ENCODE peak calls at places on chromosome 19, in six cellular contexts. K, D, Y, M, L and A are unnamed samples.
A peak's percentile ranks its signal among the peaks of the same experiment; 100 is the strongest.

GRCh38 chr19:35118268-35119026 is 2.8 kb downstream of the FXYD3 start:
- DNase-seq in D (peak; percentile 66), L (no peak), K (no peak), M (peak; percentile 83), Y (no peak), A (no peak)

GRCh38 chr19:492091-492531 is 4.2 kb upstream of the MADCAM1 start:
- DNase-seq in Y (no peak), D (no peak), M (no peak), K (no peak), L (no peak), A (no peak)

GRCh38 chr19:12695090-12695489 is 1.3 kb downstream of the FBXW9 start:
- DNase-seq in M (no peak), L (no peak), D (no peak), K (no peak), Y (no peak), A (no peak)

GRCh38 chr19:23075031-23075733 is 41.6 kb upstream of the ZNF730 start:
- DNase-seq in D (peak; percentile 19), L (peak; percentile 41), K (peak; percentile 20), Y (no peak), M (peak; percentile 61), A (peak; percentile 67)

GRCh38 chr19:41939861-41940442 is 11.7 kb upstream of the ERFL start:
- DNase-seq in M (no peak), K (no peak), D (peak; percentile 62), L (no peak), Y (no peak), A (no peak)

GRCh38 chr19:5806133-5806489 is 1.2 kb downstream of the NRTN start:
- DNase-seq in Y (no peak), L (no peak), K (no peak), D (no peak), M (no peak), A (no peak)

GRCh38 chr19:567296-567900 is 5.0 kb upstream of the BSG start:
- DNase-seq in Y (no peak), M (no peak), L (no peak), D (no peak), K (no peak), A (no peak)

GRCh38 chr19:32870981-32871451 is 1.4 kb upstream of the SLC7A9 start:
- DNase-seq in K (no peak), L (no peak), M (no peak), D (no peak), Y (no peak), A (no peak)

GRCh38 chr19:12913011-12913561 is 6.0 kb downstream of the SYCE2 start:
- DNase-seq in K (peak; percentile 64), M (no peak), Y (peak; percentile 60), L (peak; percentile 31), D (peak; percentile 66), A (peak; percentile 78)

GRCh38 chr19:35262101-35262761 is 6.5 kb upstream of the USF2 start:
- DNase-seq in M (no peak), K (peak; percentile 57), D (peak; percentile 6), L (no peak), Y (no peak), A (peak; percentile 58)

GRCh38 chr19:46435009-46435408 is 6.3 kb upstream of the PNMA8C start:
- DNase-seq in K (no peak), D (no peak), M (no peak), Y (no peak), L (no peak), A (no peak)

GRCh38 chr19:4501005-4501591 is 17.2 kb downstream of the PLIN4 start:
- DNase-seq in L (no peak), K (no peak), M (no peak), Y (no peak), D (no peak), A (no peak)

GRCh38 chr19:46890423-46891170 is 29.8 kb downstream of the ARHGAP35 start:
- DNase-seq in M (no peak), L (no peak), Y (no peak), D (no peak), K (no peak), A (no peak)

GRCh38 chr19:40178756-40179155 is 12.5 kb upstream of the MAP3K10 start:
- DNase-seq in M (no peak), Y (no peak), D (no peak), K (no peak), L (no peak), A (no peak)

GRCh38 chr19:35777411-35777841 is 2.1 kb downstream of the ARHGAP33 start:
- DNase-seq in D (no peak), Y (no peak), K (no peak), L (no peak), M (no peak), A (no peak)

GRCh38 chr19:369876-370275 is 25.3 kb upstream of the MIER2 start:
- DNase-seq in K (no peak), Y (no peak), L (no peak), D (no peak), M (no peak), A (no peak)

GRCh38 chr19:1041835-1042685 is 2.2 kb downstream of the ABCA7 start:
- DNase-seq in Y (peak; percentile 95), L (no peak), M (no peak), D (peak; percentile 94), K (no peak), A (no peak)

GRCh38 chr19:5224480-5224879 is 116.1 kb downstream of the PTPRS start:
- DNase-seq in L (no peak), Y (no peak), K (no peak), D (no peak), M (no peak), A (no peak)

GRCh38 chr19:3381701-3382372 is 15.5 kb downstream of the NFIC start:
- DNase-seq in Y (peak; percentile 55), K (peak; percentile 86), L (no peak), M (no peak), D (no peak), A (no peak)

GRCh38 chr19:3073159-3073563 is 10.9 kb upstream of the TLE5 start:
- DNase-seq in Y (peak; percentile 81), L (peak; percentile 48), K (no peak), D (peak; percentile 48), M (no peak), A (no peak)

GRCh38 chr19:54333586-54334298 is 5.2 kb downstream of the LILRA4 start:
- DNase-seq in Y (no peak), D (no peak), M (no peak), K (no peak), L (no peak), A (no peak)

GRCh38 chr19:54329476-54330165 is 9.3 kb downstream of the LILRA4 start:
- DNase-seq in K (no peak), L (no peak), M (no peak), D (no peak), Y (no peak), A (no peak)

GRCh38 chr19:54335164-54335563 is 3.8 kb downstream of the LILRA4 start:
- DNase-seq in D (no peak), L (no peak), Y (no peak), M (no peak), K (no peak), A (no peak)

GRCh38 chr19:54331626-54332025 is 7.3 kb downstream of the LILRA4 start:
- DNase-seq in K (no peak), L (no peak), D (no peak), Y (no peak), M (no peak), A (no peak)

GRCh38 chr19:54332149-54332548 is 6.8 kb downstream of the LILRA4 start:
- DNase-seq in Y (no peak), M (no peak), L (no peak), K (no peak), D (no peak), A (no peak)
- H3K27me3 ChIP-seq in Y (no peaks in the 10 kb centered on the region), M (no peaks in the 10 kb centered on the region), L (no peaks in the 10 kb centered on the region), K (no peaks in the 10 kb centered on the region), D (no peaks in the 10 kb centered on the region), A (peaks cover 8% of the 10 kb centered on the region)

DNA sequence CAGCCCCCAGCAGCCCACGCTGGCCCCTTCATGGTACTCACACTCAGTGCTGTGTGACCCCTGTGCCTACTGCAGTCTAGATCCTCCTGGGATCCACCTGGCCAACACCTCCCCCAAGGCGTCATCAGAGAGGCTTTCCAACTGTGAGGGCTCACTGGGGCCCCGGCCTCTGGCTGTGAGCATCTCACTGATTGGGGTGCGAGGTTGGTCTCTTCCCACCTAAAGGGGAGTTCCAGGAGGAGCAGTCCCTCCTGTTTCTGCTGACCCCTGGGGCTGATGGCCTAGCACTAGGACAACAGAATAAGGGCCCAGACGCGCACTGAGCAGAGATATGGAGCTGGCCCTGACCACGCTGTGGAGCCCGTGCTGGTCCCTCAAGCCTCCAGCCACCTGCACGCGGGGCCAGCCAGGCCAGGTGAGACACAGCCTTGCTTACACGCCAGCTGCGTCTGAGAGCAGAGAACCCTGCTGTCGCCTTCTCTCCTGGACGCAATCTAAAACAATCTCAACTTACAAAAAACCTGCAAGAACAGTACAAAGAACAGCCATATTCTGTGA is 32.2 kb downstream of the ELL start:
- DNase-seq in D (no peak), Y (no peak), M (no peak), K (no peak), L (no peak), A (no peak)
- H3K27ac ChIP-seq in D (no peak overlapping the region), Y (peak overlapping the region; percentile 86), M (no peak overlapping the region), K (no peak overlapping the region), L (no peak overlapping the region), A (no peak overlapping the region)

GRCh38 chr19:38206006-38206745 is 17.8 kb downstream of the DPF1 start:
- DNase-seq in K (no peak), Y (no peak), M (no peak), D (no peak), L (no peak), A (no peak)

GRCh38 chr19:38204096-38204495 is 19.9 kb downstream of the DPF1 start:
- DNase-seq in L (no peak), D (no peak), K (no peak), Y (no peak), M (no peak), A (no peak)

GRCh38 chr19:38206928-38207327 is 17.1 kb downstream of the DPF1 start:
- DNase-seq in L (no peak), K (no peak), Y (no peak), M (no peak), D (no peak), A (no peak)

GRCh38 chr19:38203197-38203596 is 20.8 kb downstream of the DPF1 start:
- DNase-seq in L (no peak), D (no peak), K (no peak), Y (no peak), M (no peak), A (no peak)

DNA sequence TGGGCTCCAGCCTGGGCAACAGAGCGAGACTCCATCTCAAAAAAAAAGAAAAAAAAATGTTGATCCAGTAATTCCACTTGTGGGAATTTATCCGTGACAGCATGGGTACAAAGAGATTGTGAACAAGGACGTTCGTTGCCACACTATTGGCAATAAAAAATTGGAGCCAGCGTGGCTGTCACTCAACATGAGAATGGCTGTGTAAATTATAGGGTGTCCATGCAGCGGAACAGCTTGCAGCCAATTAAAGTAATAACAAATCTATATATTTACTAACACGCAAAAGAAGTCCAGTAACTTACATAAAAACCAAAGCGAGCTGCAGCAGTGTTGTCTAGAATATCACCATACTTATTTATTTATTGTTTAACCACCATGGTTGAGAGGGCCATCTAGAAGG is 19.3 kb downstream of the DPF1 start:
- DNase-seq in M (no peak), K (no peak), D (no peak), Y (no peak), L (no peak), A (no peak)
- H3K4me1 ChIP-seq in M (peaks cover 4% of the 10 kb centered on the region), K (no peaks in the 10 kb centered on the region), D (peaks cover 7% of the 10 kb centered on the region), Y (peaks cover 5% of the 10 kb centered on the region), L (peaks cover 7% of the 10 kb centered on the region), A (peaks cover 11% of the 10 kb centered on the region)

DNA sequence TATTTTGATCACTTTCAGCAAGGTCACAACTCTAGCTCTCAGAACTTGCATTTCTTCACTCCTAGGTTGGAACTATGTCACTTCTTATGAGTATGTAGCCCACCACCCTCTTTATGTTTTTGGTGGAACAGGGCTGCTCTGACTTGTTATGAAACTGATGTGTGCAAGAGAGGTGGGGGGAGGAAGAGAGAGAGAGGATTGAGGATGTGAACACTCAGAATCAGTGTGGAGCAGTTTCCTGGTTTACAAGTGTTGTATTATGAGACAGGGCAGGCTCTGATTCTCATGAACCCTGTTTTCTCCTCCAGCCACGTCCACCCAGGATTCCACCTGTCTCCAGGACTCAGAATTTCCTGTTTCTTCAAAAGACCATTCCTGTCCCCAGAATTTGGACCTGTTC is 16.1 kb downstream of the ZNF317 start:
- DNase-seq in Y (no peak), K (no peak), D (no peak), L (no peak), M (no peak), A (no peak)
- H3K27me3 ChIP-seq in Y (no peaks in the 10 kb centered on the region), K (no peaks in the 10 kb centered on the region), D (no peaks in the 10 kb centered on the region), L (no peaks in the 10 kb centered on the region), M (no peaks in the 10 kb centered on the region), A (no peaks in the 10 kb centered on the region)